ENCODE peak calls at places on chromosomes 5 and 9, in five cellular contexts. N, O, F, Z and T are unnamed samples.

GRCh38 chr9:34254966-34255825 is 73.9 kb downstream of the KIF24 start:
- DNase-seq in F (no peak), Z (no peak), O (no peak), N (no peak), T (no peak)

GRCh38 chr9:38641985-38642864 is 21.8 kb upstream of the ANKRD18A start:
- DNase-seq in F (no peak), Z (no peak), O (peak; percentile 81), N (peak; percentile 9), T (no peak)

GRCh38 chr5:62475072-62475471 is 62.5 kb downstream of the IPO11 start:
- DNase-seq in F (no peak), O (no peak), Z (no peak), N (peak; percentile 66), T (no peak)

GRCh38 chr5:902129-902916 is 9.6 kb downstream of the TRIP13 start:
- DNase-seq in N (no peak), O (no peak), F (peak; percentile 55), Z (no peak), T (no peak)

GRCh38 chr9:37566716-37567115 is 9.5 kb downstream of the FBXO10 start:
- DNase-seq in F (no peak), Z (no peak), O (no peak), N (no peak), T (no peak)

GRCh38 chr5:68528877-68529276 is 313.3 kb downstream of the PIK3R1 start:
- DNase-seq in Z (no peak), N (no peak), O (no peak), F (no peak), T (no peak)

GRCh38 chr9:136297016-136297691 is 6.7 kb downstream of the CCDC187 start:
- DNase-seq in Z (no peak), O (no peak), N (no peak), F (no peak), T (no peak)

GRCh38 chr9:125966959-125967711 is 220.0 kb downstream of the PBX3 start:
- DNase-seq in O (no peak), F (no peak), N (no peak), Z (no peak), T (no peak)

GRCh38 chr5:132272341-132273210 is 15.1 kb downstream of the PDLIM4 start:
- DNase-seq in N (peak; percentile 85), F (peak; percentile 82), Z (no peak), O (peak; percentile 88), T (peak; percentile 86)

GRCh38 chr9:126860077-126860756 is at the start of gene ZBTB34:
- DNase-seq in F (peak; percentile 94), N (peak; percentile 75), O (peak; percentile 79), Z (peak; percentile 80), T (no peak)

GRCh38 chr5:110726249-110727024 is at the start of gene TMEM232:
- DNase-seq in Z (peak; percentile 47), F (peak; percentile 86), N (peak; percentile 89), O (peak; percentile 96), T (no peak)

GRCh38 chr5:11026543-11026942 is 265.5 kb upstream of the DAP start:
- DNase-seq in N (no peak), Z (no peak), F (no peak), O (no peak), T (no peak)

GRCh38 chr5:159463590-159464321 is 133.5 kb upstream of the IL12B start:
- DNase-seq in O (no peak), N (no peak), F (no peak), Z (no peak), T (no peak)

GRCh38 chr5:116824751-116825438 is 250.3 kb upstream of the SEMA6A start:
- DNase-seq in F (no peak), Z (no peak), O (no peak), N (no peak), T (no peak)

GRCh38 chr9:129140397-129141065 is 29.3 kb downstream of the PTPA start:
- DNase-seq in Z (no peak), O (peak; percentile 50), F (peak; percentile 85), N (peak; percentile 57), T (peak; percentile 91)

GRCh38 chr5:127656825-127657224 is 7.9 kb downstream of the CTXN3 start:
- DNase-seq in N (no peak), Z (no peak), F (no peak), O (no peak), T (no peak)

DNA sequence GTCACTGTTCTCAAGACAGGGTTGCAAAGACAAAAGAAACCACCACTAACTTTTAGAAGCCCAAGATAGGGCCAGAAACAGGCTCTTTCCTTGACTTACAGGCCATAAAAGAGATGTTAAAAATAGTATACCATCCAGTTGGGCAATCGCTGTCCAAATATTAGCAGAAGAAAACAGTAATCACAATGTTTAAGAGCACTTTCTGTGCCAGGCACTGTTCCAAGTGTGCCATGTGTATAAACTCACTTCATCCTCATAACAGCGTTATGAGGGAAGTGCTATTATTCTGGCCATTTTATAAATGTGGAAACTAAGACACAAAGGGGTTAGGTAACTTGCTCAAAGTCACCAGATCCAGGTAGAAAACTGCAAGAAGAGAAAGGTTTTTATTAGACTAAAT is 111.7 kb downstream of the KCNN2 start:
- DNase-seq in O (no peak), N (no peak), Z (no peak), F (no peak), T (no peak)
- TF ChIP-seq POLR2AphosphoS5 in O (no peak), N (no peak), Z (no peak), F (no peak), T (no peak)

GRCh38 chr9:99720455-99721050 is 101.1 kb upstream of the NR4A3 start:
- DNase-seq in O (no peak), Z (no peak), N (no peak), F (no peak), T (no peak)
- H3K4me3 ChIP-seq in O (no peak overlapping the region), Z (peak overlapping the region; percentile 29), N (no peak overlapping the region), F (no peak overlapping the region), T (peak overlapping the region; percentile 8)

GRCh38 chr5:113325054-113325453 is 109.7 kb downstream of the TSSK1B start:
- DNase-seq in O (no peak), N (no peak), Z (no peak), F (no peak), T (no peak)

GRCh38 chr5:113321266-113321665 is 113.5 kb downstream of the TSSK1B start:
- DNase-seq in Z (no peak), O (peak; percentile 38), N (no peak), F (no peak), T (no peak)

GRCh38 chr5:113319256-113320053 is 115.3 kb downstream of the TSSK1B start:
- DNase-seq in F (no peak), N (no peak), Z (no peak), O (no peak), T (no peak)

DNA sequence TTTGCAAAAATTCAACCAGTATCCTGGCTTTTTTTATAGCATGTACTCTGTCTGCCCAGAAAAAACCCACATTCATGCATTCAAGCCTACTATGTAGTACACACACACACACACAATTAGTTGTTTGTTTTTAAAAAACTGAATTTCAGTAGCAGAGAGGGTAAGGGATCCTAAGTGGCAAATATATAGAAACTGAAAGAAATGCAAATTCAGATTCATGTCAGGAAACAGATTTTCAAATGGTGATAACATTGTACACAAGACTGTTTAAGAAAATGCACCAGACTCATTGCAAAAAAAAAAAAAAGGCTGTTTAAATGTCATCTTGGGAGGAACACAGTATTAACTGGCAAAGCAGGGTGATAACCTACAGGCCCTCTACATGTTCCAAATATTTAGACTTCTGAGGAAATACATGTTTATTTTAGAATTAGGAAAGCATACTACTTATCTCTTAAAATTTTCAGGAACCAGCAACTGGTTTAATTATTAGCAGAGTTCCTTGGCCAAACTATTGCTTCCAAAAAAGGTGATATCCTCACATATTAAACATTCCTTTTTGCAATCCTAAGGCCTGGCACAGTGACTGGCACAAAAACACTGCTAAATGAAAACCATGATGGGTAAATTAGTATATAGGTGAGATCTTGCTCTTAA is 114.5 kb downstream of the TSSK1B start:
- DNase-seq in N (no peak), Z (no peak), O (no peak), F (no peak), T (no peak)
- TF ChIP-seq POLR2AphosphoS5 in N (no peak), Z (no peak), O (no peak), F (no peak), T (no peak)

GRCh38 chr5:66828046-66828550 is 231.9 kb downstream of the MAST4 start:
- DNase-seq in N (no peak), F (no peak), Z (no peak), O (peak; percentile 78), T (no peak)
- H3K4me3 ChIP-seq in N (no peak overlapping the region), F (peak overlapping the region; percentile 18), Z (no peak overlapping the region), O (peak overlapping the region; percentile 46), T (peak overlapping the region; percentile 33)

DNA sequence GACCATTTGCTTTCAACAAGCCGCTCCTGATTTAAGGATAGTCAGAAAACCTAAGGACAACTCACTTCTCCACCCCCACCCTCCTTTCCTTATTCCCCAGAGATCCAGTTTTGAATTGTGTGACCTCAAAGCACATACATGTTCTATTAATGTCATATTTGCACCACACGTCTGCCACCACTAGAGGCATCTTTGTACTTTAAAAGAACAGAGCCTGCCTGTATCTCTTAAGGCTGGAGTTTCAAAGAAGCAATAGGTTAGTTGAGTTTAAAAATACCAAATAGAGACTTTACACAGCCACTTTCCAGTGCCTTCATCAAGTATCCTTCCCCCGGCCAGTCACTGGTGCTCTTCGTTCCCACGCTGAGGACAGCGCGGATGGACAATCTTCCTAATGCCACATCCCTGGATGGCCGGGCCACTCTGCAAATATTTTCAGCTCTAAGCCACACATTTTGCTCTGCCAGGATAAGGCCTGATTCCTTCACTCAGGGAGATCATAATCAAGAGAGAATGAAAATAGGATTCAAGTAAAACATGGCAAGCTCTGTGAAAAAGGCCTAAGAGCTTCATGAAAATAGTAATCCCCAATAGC is 146.3 kb downstream of the SNCAIP start:
- DNase-seq in N (peak; percentile 9), Z (no peak), O (peak; percentile 72), F (no peak), T (no peak)
- TF ChIP-seq POLR2AphosphoS5 in N (no peak), Z (no peak), O (no peak), F (no peak), T (no peak)

DNA sequence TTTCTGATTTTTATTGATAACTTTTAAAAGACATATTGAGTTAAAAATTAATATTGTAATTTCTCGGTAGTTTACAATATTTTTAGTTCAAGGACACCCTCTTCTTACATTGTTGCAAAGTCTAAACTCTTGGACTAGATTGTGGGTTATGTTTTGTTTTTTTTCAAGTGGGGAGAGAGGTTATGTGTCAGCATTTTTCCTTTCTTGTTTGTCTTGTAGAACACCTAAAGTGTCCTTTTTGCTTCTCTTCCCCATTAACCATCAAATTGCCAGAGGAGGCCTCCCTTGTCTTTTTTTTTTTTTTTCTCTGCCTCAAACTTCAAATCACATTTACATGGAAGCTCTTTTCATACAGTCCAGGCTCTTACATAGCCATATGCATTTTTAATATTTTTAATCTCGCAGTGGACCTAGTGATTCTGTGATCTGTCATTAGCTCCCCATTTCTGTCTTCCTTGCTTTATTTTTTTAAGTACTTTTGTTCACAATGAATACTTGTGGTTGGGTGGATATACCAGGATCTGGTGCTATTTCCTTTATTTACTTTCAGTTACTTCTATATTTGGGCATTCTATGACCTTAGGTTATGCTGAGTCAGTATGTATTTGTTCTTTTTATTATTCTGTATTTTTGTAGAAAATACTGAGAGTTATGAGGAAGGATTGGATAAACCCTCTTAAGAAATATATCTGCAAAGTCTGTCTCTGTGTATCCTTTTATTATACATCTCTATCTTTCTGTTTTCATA is 2280.6 kb upstream of the ACO1 start:
- DNase-seq in Z (no peak), O (no peak), F (no peak), N (no peak), T (no peak)
- H3K4me3 ChIP-seq in Z (no peak overlapping the region), O (no peak overlapping the region), F (no peak overlapping the region), N (no peak overlapping the region), T (no peak overlapping the region)